ENCODE peak calls at places on chromosomes 6 and 20, in ten cellular contexts. G is GF-D8; D is D341Med; R is cardiac muscle cell; M is Kasumi-1; Y is NCI-H345; A is stimulated activated CD4-positive, alpha-beta T cell treated with anti-CD3 and anti-CD28 coated beads, Interleukin-4, amount 100 ng/mL, for 24 hours; S is AG20443; V is EL; B is fibroblast of the aortic adventitia. T is an unnamed sample.

GRCh38 chr6:35603326-35604202 is 85.2 kb downstream of the FKBP5 start:
- DNase-seq in G (no peak), D (no peak), R (no peak), M (no peak), Y (no peak), A (no peak), S (no peak), V (peak; percentile 28), B (no peak), T (no peak)

GRCh38 chr6:28634758-28635546 is 109.3 kb downstream of the GPX5 start:
- DNase-seq in G (no peak), D (no peak), R (peak; percentile 55), M (no peak), Y (no peak), A (no peak), S (peak; percentile 32), V (peak; percentile 26), B (peak; percentile 6), T (no peak)

GRCh38 chr6:150478651-150479498 is 110.1 kb downstream of the IYD start:
- DNase-seq in G (no peak), D (no peak), R (no peak), M (no peak), Y (no peak), A (no peak), S (no peak), V (no peak), B (no peak), T (no peak)

GRCh38 chr20:57160985-57161384 is 105.5 kb downstream of the BMP7 start:
- DNase-seq in G (no peak), D (no peak), R (no peak), M (no peak), Y (no peak), A (no peak), S (no peak), V (no peak), B (no peak), T (peak; percentile 21)

GRCh38 chr20:48703511-48704219 is 124.1 kb downstream of the PREX1 start:
- DNase-seq in G (no peak), D (no peak), R (no peak), M (no peak), Y (no peak), A (no peak), S (no peak), V (no peak), B (no peak), T (no peak)

GRCh38 chr6:27209167-27209566 is 38.3 kb upstream of the PRSS16 start:
- DNase-seq in G (no peak), D (no peak), R (no peak), M (no peak), Y (no peak), A (no peak), S (no peak), V (no peak), B (no peak), T (no peak)

GRCh38 chr6:132763269-132763668 is 5.6 kb upstream of the VNN2 start:
- DNase-seq in G (no peak), D (no peak), R (no peak), M (peak; percentile 16), Y (no peak), A (peak; percentile 42), S (peak; percentile 7), V (no peak), B (no peak), T (peak; percentile 76)

GRCh38 chr20:52470561-52470960 is 279.0 kb upstream of the ZFP64 start:
- DNase-seq in G (no peak), D (no peak), R (no peak), M (no peak), Y (no peak), A (no peak), S (peak; percentile 24), V (no peak), B (no peak), T (no peak)

GRCh38 chr6:136803589-136803988 is 11.3 kb upstream of the MAP3K5 start:
- DNase-seq in G (no peak), D (no peak), R (no peak), M (no peak), Y (no peak), A (no peak), S (no peak), V (no peak), B (no peak), T (peak; percentile 56)

GRCh38 chr6:17930321-17930993 is 57.0 kb downstream of the KIF13A start:
- DNase-seq in G (peak; percentile 44), D (no peak), R (no peak), M (no peak), Y (no peak), A (no peak), S (no peak), V (peak; percentile 21), B (peak; percentile 65), T (no peak)

GRCh38 chr6:143205983-143206382 is 145.3 kb downstream of the AIG1 start:
- DNase-seq in G (no peak), D (no peak), R (no peak), M (no peak), Y (no peak), A (no peak), S (peak; percentile 34), V (no peak), B (peak; percentile 60), T (no peak)

GRCh38 chr6:147023581-147023980 is 180.6 kb upstream of the STXBP5 start:
- DNase-seq in G (no peak), D (no peak), R (no peak), M (no peak), Y (no peak), A (no peak), S (no peak), V (peak; percentile 8), B (no peak), T (no peak)

GRCh38 chr20:62590301-62591121 is 51.8 kb upstream of the SLCO4A1 start:
- DNase-seq in G (no peak), D (no peak), R (no peak), M (no peak), Y (no peak), A (no peak), S (peak; percentile 95), V (peak; percentile 86), B (peak; percentile 77), T (no peak)

GRCh38 chr6:169627736-169628423 is 73.9 kb downstream of the WDR27 start:
- DNase-seq in G (no peak), D (no peak), R (peak; percentile 28), M (no peak), Y (no peak), A (no peak), S (no peak), V (no peak), B (no peak), T (no peak)

GRCh38 chr20:25623225-25623735 is 534 bp downstream of the NANP start:
- DNase-seq in G (peak; percentile 27), D (peak; percentile 55), R (peak; percentile 51), M (no peak), Y (no peak), A (peak; percentile 28), S (peak; percentile 67), V (peak; percentile 52), B (no peak), T (peak; percentile 39)

GRCh38 chr6:144394209-144394608 is 109.1 kb downstream of the UTRN start:
- DNase-seq in G (no peak), D (no peak), R (no peak), M (no peak), Y (no peak), A (peak; percentile 12), S (no peak), V (no peak), B (no peak), T (peak; percentile 22)

GRCh38 chr20:25390538-25391528 is at the start of gene ABHD12:
- DNase-seq in G (peak; percentile 87), D (peak; percentile 97), R (peak; percentile 98), M (peak; percentile 94), Y (peak; percentile 99), A (peak; percentile 95), S (peak; percentile 98), V (peak; percentile 98), B (peak; percentile 93), T (peak; percentile 87)

GRCh38 chr6:6494677-6495076 is 93.8 kb upstream of the LY86 start:
- DNase-seq in G (no peak), D (peak; percentile 74), R (peak; percentile 70), M (peak; percentile 64), Y (no peak), A (no peak), S (peak; percentile 18), V (no peak), B (no peak), T (peak; percentile 55)

GRCh38 chr6:111478064-111478476 is 4.9 kb downstream of the REV3L start:
- DNase-seq in G (no peak), D (no peak), R (no peak), M (peak; percentile 13), Y (no peak), A (no peak), S (no peak), V (peak; percentile 72), B (peak; percentile 49), T (peak; percentile 6)

GRCh38 chr6:166691199-166691598 is 64.1 kb upstream of the RPS6KA2 start:
- DNase-seq in G (no peak), D (no peak), R (peak; percentile 84), M (no peak), Y (no peak), A (no peak), S (no peak), V (peak; percentile 53), B (peak; percentile 49), T (no peak)

GRCh38 chr6:52232990-52233389 is 11.3 kb downstream of the IL17F start:
- DNase-seq in G (no peak), D (no peak), R (no peak), M (no peak), Y (no peak), A (no peak), S (no peak), V (no peak), B (no peak), T (no peak)

GRCh38 chr6:81451787-81452186 is 300.7 kb downstream of the TENT5A start:
- DNase-seq in G (no peak), D (no peak), R (no peak), M (no peak), Y (peak; percentile 69), A (no peak), S (peak; percentile 56), V (peak; percentile 92), B (peak; percentile 95), T (peak; percentile 76)

GRCh38 chr6:64280569-64280968 is 645.0 kb downstream of the PHF3 start:
- DNase-seq in G (no peak), D (peak; percentile 33), R (peak; percentile 53), M (peak; percentile 57), Y (peak; percentile 35), A (no peak), S (peak; percentile 6), V (no peak), B (peak; percentile 32), T (peak; percentile 12)

GRCh38 chr6:70124882-70125535 is 177.9 kb downstream of the COL9A1 start:
- DNase-seq in G (no peak), D (no peak), R (no peak), M (no peak), Y (no peak), A (no peak), S (peak; percentile 70), V (peak; percentile 18), B (peak; percentile 25), T (no peak)

GRCh38 chr20:29740601-29740950 is 1516.9 kb upstream of the DEFB115 start:
- DNase-seq in G (no peak), D (peak; percentile 28), R (no peak), M (no peak), Y (no peak), A (no peak), S (no peak), V (no peak), B (no peak), T (no peak)

GRCh38 chr6:135675862-135676261 is 175.6 kb upstream of the PDE7B start:
- DNase-seq in G (no peak), D (peak; percentile 18), R (peak; percentile 73), M (peak; percentile 45), Y (peak; percentile 69), A (peak; percentile 53), S (no peak), V (peak; percentile 58), B (peak; percentile 37), T (peak; percentile 51)

GRCh38 chr6:113449051-113449450 is 408.1 kb upstream of the MARCKS start:
- DNase-seq in G (no peak), D (no peak), R (no peak), M (no peak), Y (no peak), A (no peak), S (no peak), V (peak; percentile 65), B (peak; percentile 33), T (no peak)

GRCh38 chr6:164108869-164109769 is 694.6 kb downstream of the QKI start:
- DNase-seq in G (peak; percentile 55), D (no peak), R (no peak), M (peak; percentile 85), Y (no peak), A (no peak), S (peak; percentile 66), V (peak; percentile 84), B (no peak), T (peak; percentile 99)